ENCODE peak calls at places on chromosomes 4 and X, in nine cellular contexts. T, C, K, V, U, Z, D, P and B are unnamed samples.

GRCh38 chrX:10676239-10676971 is 56.0 kb upstream of the MID1 start:
- DNase-seq in T (no peak), C (no peak), K (peak), V (peak), U (no peak), Z (no peak), D (no peak), P (no peak), B (no peak)

GRCh38 chr4:174314770-174315169 is 31.1 kb downstream of the CEP44 start:
- DNase-seq in T (no peak), C (no peak), K (no peak), V (peak), U (peak), Z (no peak), D (no peak), P (no peak), B (no peak)

GRCh38 chr4:28469886-28470285 is 1609.2 kb downstream of the STIM2 start:
- DNase-seq in T (no peak), C (no peak), K (no peak), V (peak), U (no peak), Z (no peak), D (no peak), P (no peak), B (no peak)

GRCh38 chr4:67437974-67438713 is 107.2 kb downstream of the CENPC start:
- DNase-seq in T (no peak), C (no peak), K (no peak), V (peak), U (peak), Z (no peak), D (no peak), P (no peak), B (no peak)

GRCh38 chrX:37652589-37653271 is 32.9 kb upstream of the XK start:
- DNase-seq in T (no peak), C (no peak), K (no peak), V (no peak), U (no peak), Z (no peak), D (no peak), P (no peak), B (no peak)

GRCh38 chr4:2269206-2269531 is 7.3 kb upstream of the MXD4 start:
- DNase-seq in T (peak), C (no peak), K (no peak), V (no peak), U (no peak), Z (no peak), D (peak), P (no peak), B (no peak)

GRCh38 chr4:89152972-89153371 is 41.6 kb downstream of the TIGD2 start:
- DNase-seq in T (no peak), C (no peak), K (peak), V (peak), U (peak), Z (no peak), D (no peak), P (no peak), B (peak)

GRCh38 chr4:36414248-36414647 is 132.8 kb downstream of the DTHD1 start:
- DNase-seq in T (no peak), C (no peak), K (peak), V (no peak), U (no peak), Z (no peak), D (no peak), P (no peak), B (no peak)

GRCh38 chr4:10762541-10762940 is 78.0 kb upstream of the CLNK start:
- DNase-seq in T (peak), C (no peak), K (peak), V (peak), U (peak), Z (no peak), D (no peak), P (no peak), B (no peak)

GRCh38 chr4:121370729-121371325 is 10.0 kb downstream of the QRFPR start:
- DNase-seq in T (no peak), C (no peak), K (no peak), V (peak), U (peak), Z (peak), D (no peak), P (no peak), B (no peak)

GRCh38 chrX:140510306-140510676 is 5.4 kb upstream of the SOX3 start:
- DNase-seq in T (no peak), C (no peak), K (no peak), V (no peak), U (no peak), Z (no peak), D (no peak), P (no peak), B (no peak)

GRCh38 chr4:891747-892146 is 40.4 kb downstream of the GAK start:
- DNase-seq in T (no peak), C (no peak), K (no peak), V (peak), U (no peak), Z (no peak), D (no peak), P (no peak), B (no peak)

GRCh38 chr4:133148690-133149363 is at the start of gene PCDH10:
- DNase-seq in T (peak), C (peak), K (peak), V (peak), U (no peak), Z (peak), D (peak), P (peak), B (peak)

GRCh38 chrX:119990995-119991787 is 47.6 kb upstream of the NKAP start:
- DNase-seq in T (no peak), C (no peak), K (no peak), V (no peak), U (no peak), Z (no peak), D (no peak), P (no peak), B (no peak)

GRCh38 chr4:139184129-139184528 is 7.1 kb upstream of the ELF2 start:
- DNase-seq in T (no peak), C (no peak), K (no peak), V (peak), U (peak), Z (no peak), D (no peak), P (no peak), B (no peak)

GRCh38 chr4:132383571-132384199 is 765.4 kb upstream of the PCDH10 start:
- DNase-seq in T (no peak), C (no peak), K (no peak), V (no peak), U (no peak), Z (no peak), D (no peak), P (no peak), B (no peak)

GRCh38 chr4:2651546-2651945 is 104.6 kb downstream of the TNIP2 start:
- DNase-seq in T (no peak), C (no peak), K (no peak), V (no peak), U (no peak), Z (no peak), D (no peak), P (no peak), B (no peak)

GRCh38 chrX:108029928-108030711 is 14.7 kb upstream of the VSIG1 start:
- DNase-seq in T (no peak), C (no peak), K (no peak), V (no peak), U (no peak), Z (no peak), D (no peak), P (no peak), B (no peak)

GRCh38 chrX:134181261-134181660 is 55.7 kb upstream of the CCDC160 start:
- DNase-seq in T (no peak), C (no peak), K (no peak), V (no peak), U (no peak), Z (no peak), D (no peak), P (no peak), B (no peak)

GRCh38 chr4:149896428-149896827 is 80.8 kb upstream of the IQCM start:
- DNase-seq in T (no peak), C (peak), K (no peak), V (peak), U (peak), Z (no peak), D (no peak), P (no peak), B (no peak)

GRCh38 chrX:46637937-46638336 is 64.4 kb downstream of the CHST7 start:
- DNase-seq in T (no peak), C (no peak), K (no peak), V (peak), U (peak), Z (no peak), D (no peak), P (no peak), B (no peak)

GRCh38 chr4:101791189-101791572 is 651 bp downstream of the BANK1 start:
- DNase-seq in T (no peak), C (no peak), K (no peak), V (no peak), U (no peak), Z (no peak), D (no peak), P (no peak), B (no peak)

GRCh38 chr4:26860922-26861433 is 337 bp downstream of the STIM2 start:
- DNase-seq in T (peak), C (peak), K (no peak), V (peak), U (no peak), Z (peak), D (peak), P (peak), B (peak)

GRCh38 chrX:134604701-134605271 is 53.5 kb downstream of the PLAC1 start:
- DNase-seq in T (no peak), C (no peak), K (peak), V (peak), U (no peak), Z (peak), D (no peak), P (no peak), B (no peak)

GRCh38 chr4:53592686-53593641 is 1.7 kb upstream of the LNX1 start:
- DNase-seq in T (no peak), C (no peak), K (no peak), V (no peak), U (peak), Z (peak), D (peak), P (peak), B (peak)

GRCh38 chrX:1224954-1225353 is 12.5 kb upstream of the CRLF2 start:
- DNase-seq in T (peak), C (no peak), K (no peak), V (no peak), U (no peak), Z (no peak), D (no peak), P (no peak), B (no peak)

GRCh38 chr4:147370881-147371280 is 110.0 kb upstream of the EDNRA start:
- DNase-seq in T (no peak), C (no peak), K (no peak), V (no peak), U (no peak), Z (peak), D (no peak), P (no peak), B (no peak)

GRCh38 chr4:113645771-113646455 is 115.6 kb downstream of the CAMK2D start:
- DNase-seq in T (no peak), C (no peak), K (no peak), V (peak), U (peak), Z (peak), D (no peak), P (no peak), B (no peak)